ENCODE peak calls at places on chromosomes 1 and 21, in five cellular contexts. G is ascending aorta, M is A549, B is uterus, W is ovary. A is an unnamed sample. For H3K4me1, the result is how much of the 10 kb centered on the place peaks cover.

GRCh38 chr1:27724961-27725373 is 794 bp upstream of the FAM76A start:
- DNase-seq in B (peak), G (peak), M (no peak), W (peak), A (no peak)

GRCh38 chr1:157117527-157118057 is 18.0 kb upstream of the ETV3L start:
- DNase-seq in W (no peak), M (no peak), B (no peak), G (peak), A (no peak)

GRCh38 chr1:186819140-186819539 is 9.6 kb upstream of the PLA2G4A start:
- DNase-seq in G (no peak), M (no peak), B (no peak), W (no peak), A (no peak)

GRCh38 chr1:36773827-36774541 is 260.3 kb downstream of the GRIK3 start:
- DNase-seq in M (no peak), W (no peak), B (no peak), G (no peak), A (no peak)

GRCh38 chr1:20183876-20184275 is 2.0 kb upstream of the UBXN10 start:
- DNase-seq in B (no peak), G (no peak), M (no peak), W (no peak), A (no peak)

GRCh38 chr1:211829343-211830054 is 1.1 kb downstream of the LPGAT1 start:
- DNase-seq in W (peak), B (peak), M (peak), G (no peak), A (no peak)

GRCh38 chr1:225474439-225474985 is 46.7 kb upstream of the LBR start:
- DNase-seq in G (peak), M (no peak), B (no peak), W (no peak), A (peak)

GRCh38 chr1:28199328-28200233 is 23.1 kb upstream of the PTAFR start:
- DNase-seq in B (no peak), G (no peak), M (no peak), W (no peak), A (no peak)

GRCh38 chr1:153941826-153942725 is 4.4 kb downstream of the DENND4B start:
- DNase-seq in B (no peak), W (no peak), G (no peak), M (no peak), A (peak)

GRCh38 chr1:183069562-183070216 is 46.5 kb downstream of the LAMC1 start:
- DNase-seq in W (no peak), G (no peak), B (no peak), M (peak), A (no peak)

GRCh38 chr1:32352831-32353383 is 9.4 kb downstream of the FAM229A start:
- DNase-seq in G (no peak), M (no peak), W (no peak), B (no peak), A (no peak)

GRCh38 chr1:234969630-234970370 is 158.8 kb downstream of the TOMM20 start:
- DNase-seq in B (peak), W (peak), M (no peak), G (peak), A (no peak)

GRCh38 chr1:113118266-113118665 is 45.3 kb downstream of the LRIG2 start:
- DNase-seq in W (no peak), B (no peak), G (no peak), M (no peak), A (no peak)

GRCh38 chr1:109996476-109996875 is 11.9 kb downstream of the AHCYL1 start:
- DNase-seq in B (no peak), G (no peak), W (no peak), M (no peak), A (no peak)
- H3K4me1 ChIP-seq in B (under half), G (under half), W (under half), M (half or more), A (under half)

GRCh38 chr1:91799159-91799558 is 86.8 kb downstream of the TGFBR3 start:
- DNase-seq in G (no peak), W (no peak), B (no peak), M (no peak), A (no peak)
- H3K4me1 ChIP-seq in G (under half), W (under half), B (under half), M (under half), A (half or more)

GRCh38 chr1:184482113-184482512 is 95.3 kb downstream of the C1orf21 start:
- DNase-seq in W (peak), B (peak), M (no peak), G (peak), A (peak)
- H3K4me1 ChIP-seq in W (under half), B (under half), M (under half), G (under half), A (half or more)

DNA sequence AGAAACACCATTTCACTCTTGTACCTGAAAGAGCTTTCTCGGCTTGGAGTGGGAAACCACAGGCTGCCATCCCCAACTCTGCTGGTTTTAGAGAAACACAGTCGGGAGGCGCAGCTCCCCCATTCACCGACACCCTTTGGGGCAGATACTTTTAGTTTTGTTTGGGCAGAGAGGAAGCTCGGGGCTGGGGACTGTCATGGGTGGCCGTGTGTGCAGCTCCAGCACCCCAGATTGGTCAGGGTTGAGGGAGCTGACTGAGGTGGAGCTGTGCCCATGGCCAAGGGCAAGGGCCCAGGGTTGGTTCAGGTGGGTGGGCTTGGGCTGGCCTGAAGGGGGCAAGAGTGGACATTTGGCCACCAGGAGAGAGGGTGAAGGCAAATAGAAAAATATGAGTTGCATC is 163.1 kb downstream of the DYRK1A start:
- DNase-seq in W (no peak), B (no peak), G (no peak), M (no peak), A (peak)
- H3K4me1 ChIP-seq in W (under half), B (under half), G (under half), M (under half), A (under half)

DNA sequence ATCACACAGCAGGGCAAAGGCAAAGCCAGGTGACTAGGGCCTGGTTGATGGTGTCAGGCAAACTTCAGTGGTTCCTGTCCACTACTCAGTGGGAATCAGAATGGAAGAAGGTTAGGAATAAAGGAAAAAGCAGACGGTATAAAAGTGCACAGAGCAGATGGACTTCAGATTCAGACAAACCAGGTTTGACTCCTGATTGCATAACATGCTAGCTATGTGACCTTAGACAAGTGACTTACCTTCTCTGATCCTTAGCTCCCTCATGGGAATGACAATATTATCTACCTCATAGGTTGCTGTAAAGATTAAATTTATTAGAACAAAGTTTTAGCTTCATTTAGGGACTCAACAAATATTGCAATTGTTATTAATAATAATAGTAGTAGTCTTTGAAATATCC is 4.9 kb downstream of the PAQR7 start:
- DNase-seq in G (no peak), W (no peak), M (no peak), B (no peak), A (no peak)
- H3K4me1 ChIP-seq in G (under half), W (under half), M (half or more), B (under half), A (half or more)